ENCODE peak calls at places on chromosomes 5 and 9, in seven cellular contexts. C is activated CD4-positive, alpha-beta memory T cell treated with anti-CD3 and anti-CD28 coated beads, Interleukin-2, amount 10 ng/mL, durations not matched to agents 7 days and 5 days; I is left ventricle myocardium superior; X is aorta; S is nephron progenitor cell; W is heart left ventricle; L is endothelial cell. O is an unnamed sample.

GRCh38 chr9:70479880-70480291 is 65.4 kb upstream of the KLF9 start:
- DNase-seq in C (no peak), I (peak), X (no peak), S (peak), W (no peak), L (no peak), O (no peak)

GRCh38 chr5:109083937-109084336 is 325.8 kb downstream of the PJA2 start:
- DNase-seq in C (no peak), I (no peak), X (no peak), S (no peak), W (no peak), L (no peak), O (no peak)

GRCh38 chr9:104025945-104026344 is 68.2 kb upstream of the SMC2 start:
- DNase-seq in C (no peak), I (no peak), X (no peak), S (no peak), W (no peak), L (no peak), O (no peak)

GRCh38 chr9:124329393-124329792 is 71.6 kb downstream of the NEK6 start:
- DNase-seq in C (no peak), I (no peak), X (no peak), S (no peak), W (no peak), L (no peak), O (no peak)

GRCh38 chr9:83491413-83491812 is 46.8 kb downstream of the FRMD3 start:
- DNase-seq in C (no peak), I (no peak), X (no peak), S (no peak), W (no peak), L (no peak), O (no peak)

GRCh38 chr5:83245037-83245436 is 167.7 kb downstream of the XRCC4 start:
- DNase-seq in C (no peak), I (no peak), X (no peak), S (no peak), W (no peak), L (no peak), O (no peak)

GRCh38 chr9:120761011-120761410 is 32.2 kb downstream of the FBXW2 start:
- DNase-seq in C (no peak), I (no peak), X (no peak), S (no peak), W (no peak), L (no peak), O (no peak)

GRCh38 chr9:83047839-83048775 is 14.8 kb downstream of the RASEF start:
- DNase-seq in C (no peak), I (no peak), X (no peak), S (no peak), W (peak), L (no peak), O (no peak)

GRCh38 chr5:140235776-140236558 is 61.0 kb downstream of the CYSTM1 start:
- DNase-seq in C (no peak), I (no peak), X (no peak), S (no peak), W (no peak), L (no peak), O (no peak)

GRCh38 chr9:100074093-100074492 is 24.7 kb downstream of the ERP44 start:
- DNase-seq in C (no peak), I (no peak), X (no peak), S (no peak), W (no peak), L (no peak), O (no peak)

GRCh38 chr5:102830241-102830640 is 75.1 kb downstream of the PAM start:
- DNase-seq in C (no peak), I (no peak), X (no peak), S (no peak), W (no peak), L (no peak), O (no peak)

GRCh38 chr5:35031276-35031675 is 16.5 kb downstream of the AGXT2 start:
- DNase-seq in C (no peak), I (no peak), X (no peak), S (no peak), W (no peak), L (no peak), O (no peak)

O was measured in GM12864.